ENCODE peak calls at places on chromosomes 12 and 14, in nine cellular contexts. H is astrocyte, N is HCT116, M is A673, A is neural crest cell, G is breast epithelium, Q is prostate gland, L is lung, W is astrocyte of the spinal cord. K is an unnamed sample.

GRCh38 chr12:47650469-47650868 is 55.4 kb downstream of the RPAP3 start:
- DNase-seq in G (no peak), M (no peak), L (no peak), H (peak), N (no peak), A (no peak), Q (no peak), W (no peak), K (no peak)

GRCh38 chr14:66440806-66441205 is 45.4 kb upstream of the CCDC196 start:
- DNase-seq in A (no peak), G (no peak), N (no peak), L (no peak), M (no peak), H (no peak), W (no peak), Q (no peak), K (no peak)

GRCh38 chr12:6049587-6049986 is 74.9 kb downstream of the VWF start:
- DNase-seq in W (no peak), G (no peak), Q (no peak), M (no peak), A (no peak), N (no peak), L (no peak), H (no peak), K (no peak)

GRCh38 chr14:26606729-26607128 is 8.9 kb upstream of the NOVA1 start:
- DNase-seq in G (no peak), N (no peak), H (no peak), A (no peak), W (no peak), Q (no peak), M (no peak), L (no peak), K (no peak)

GRCh38 chr12:12976366-12976765 is 23.7 kb downstream of the HEBP1 start:
- DNase-seq in W (peak), A (no peak), H (peak), M (no peak), L (no peak), G (no peak), N (no peak), Q (no peak), K (no peak)

GRCh38 chr12:116860281-116860680 is 21.0 kb downstream of the HRK start:
- DNase-seq in N (no peak), H (no peak), G (no peak), A (no peak), M (no peak), W (no peak), L (no peak), Q (no peak), K (no peak)

GRCh38 chr12:32895688-32896437 is 714 bp downstream of the PKP2 start:
- DNase-seq in G (no peak), W (no peak), Q (no peak), M (no peak), L (no peak), N (no peak), A (no peak), H (no peak), K (peak)

GRCh38 chr14:33987565-33988080 is 36.7 kb upstream of the EGLN3 start:
- DNase-seq in L (no peak), H (no peak), N (no peak), M (no peak), G (no peak), Q (no peak), W (no peak), A (no peak), K (no peak)

GRCh38 chr12:87201598-87201997 is 827.6 kb downstream of the C12orf50 start:
- DNase-seq in Q (no peak), N (no peak), H (no peak), A (no peak), M (no peak), W (no peak), L (no peak), G (no peak), K (no peak)

GRCh38 chr14:90674043-90674670 is 142.1 kb downstream of the TTC7B start:
- DNase-seq in N (no peak), H (no peak), W (no peak), A (no peak), Q (no peak), G (no peak), M (no peak), L (no peak), K (no peak)

GRCh38 chr14:61652526-61653262 is 42.6 kb upstream of the HIF1A start:
- DNase-seq in A (no peak), L (no peak), Q (no peak), W (no peak), G (no peak), N (no peak), M (peak), H (no peak), K (no peak)

GRCh38 chr12:50333441-50333840 is 50.1 kb upstream of the LIMA1 start:
- DNase-seq in N (no peak), H (peak), W (no peak), M (no peak), L (no peak), G (no peak), Q (no peak), A (no peak), K (no peak)

GRCh38 chr14:20383032-20383431 is 30.3 kb downstream of the TEP1 start:
- DNase-seq in Q (no peak), M (no peak), N (no peak), A (no peak), H (no peak), G (no peak), W (no peak), L (no peak), K (no peak)

GRCh38 chr12:68260153-68260552 is 6.7 kb upstream of the IL22 start:
- DNase-seq in A (no peak), L (no peak), Q (no peak), N (no peak), M (no peak), W (no peak), G (no peak), H (no peak), K (no peak)

GRCh38 chr14:67533754-67534085 is 630 bp downstream of the PLEKHH1 start:
- DNase-seq in G (no peak), M (no peak), N (no peak), L (no peak), A (peak), Q (no peak), H (no peak), W (no peak), K (no peak)

GRCh38 chr14:96080571-96080970 is 41.4 kb downstream of the C14orf132 start:
- DNase-seq in G (no peak), L (no peak), N (no peak), M (no peak), H (no peak), W (no peak), Q (no peak), A (no peak), K (no peak)

GRCh38 chr12:65074932-65075331 is 46.2 kb downstream of the WIF1 start:
- DNase-seq in N (peak), A (no peak), H (no peak), Q (no peak), G (no peak), W (no peak), L (no peak), M (no peak), K (no peak)
- TF ChIP-seq CTCF in N (peak), A (no peak), H (no peak), Q (no peak), G (no peak), W (no peak), L (no peak), M (no peak), K (peak)

DNA sequence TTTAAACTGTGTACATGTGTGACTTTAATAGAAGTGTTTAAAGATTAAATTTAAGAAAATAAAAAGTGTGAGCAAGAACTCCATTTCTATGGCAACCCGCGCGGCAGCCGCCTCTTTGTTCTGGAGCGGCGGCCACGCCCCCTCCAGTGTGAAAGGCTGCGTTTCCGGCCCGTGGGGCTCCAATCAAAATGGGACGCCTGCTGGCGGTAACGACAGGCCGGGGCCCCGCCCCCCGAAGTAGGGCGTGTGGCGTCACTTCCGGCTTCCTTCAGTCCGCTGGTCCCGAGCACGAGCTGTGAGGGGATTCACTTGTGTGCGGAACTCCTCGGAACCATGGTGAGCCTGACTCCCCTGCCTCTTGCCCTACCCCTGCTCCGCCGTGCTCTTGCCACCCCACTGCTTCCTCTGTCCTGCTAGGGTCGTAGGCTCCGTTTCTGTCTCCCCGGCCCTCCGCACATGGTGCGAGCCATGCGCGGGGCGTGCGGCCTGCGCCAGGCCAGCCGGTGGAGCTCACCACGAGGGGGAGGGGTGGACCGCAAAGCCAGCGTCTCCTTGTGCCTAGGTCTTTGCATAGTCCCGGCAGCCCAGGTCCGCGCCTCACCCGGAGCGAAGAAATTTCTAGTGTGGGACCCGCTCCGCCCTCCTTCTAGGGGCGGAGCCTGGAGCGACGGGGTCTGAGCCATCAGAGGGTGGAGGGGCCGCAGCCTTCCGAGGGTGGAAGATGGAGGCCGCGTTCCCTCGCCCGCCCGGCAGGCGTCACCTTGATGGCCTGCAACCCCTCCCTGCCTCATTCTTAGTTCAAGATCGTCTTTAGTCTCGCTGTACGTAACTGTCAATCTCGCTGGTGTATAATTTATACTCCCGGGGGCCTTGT is at the start of gene CCT2:
- DNase-seq in A (peak), H (peak), N (peak), M (peak), Q (peak), W (peak), G (peak), L (peak), K (peak)
- TF ChIP-seq CTCF in A (peak), H (peak), N (peak), M (peak), Q (peak), W (peak), G (no peak), L (no peak), K (peak)

DNA sequence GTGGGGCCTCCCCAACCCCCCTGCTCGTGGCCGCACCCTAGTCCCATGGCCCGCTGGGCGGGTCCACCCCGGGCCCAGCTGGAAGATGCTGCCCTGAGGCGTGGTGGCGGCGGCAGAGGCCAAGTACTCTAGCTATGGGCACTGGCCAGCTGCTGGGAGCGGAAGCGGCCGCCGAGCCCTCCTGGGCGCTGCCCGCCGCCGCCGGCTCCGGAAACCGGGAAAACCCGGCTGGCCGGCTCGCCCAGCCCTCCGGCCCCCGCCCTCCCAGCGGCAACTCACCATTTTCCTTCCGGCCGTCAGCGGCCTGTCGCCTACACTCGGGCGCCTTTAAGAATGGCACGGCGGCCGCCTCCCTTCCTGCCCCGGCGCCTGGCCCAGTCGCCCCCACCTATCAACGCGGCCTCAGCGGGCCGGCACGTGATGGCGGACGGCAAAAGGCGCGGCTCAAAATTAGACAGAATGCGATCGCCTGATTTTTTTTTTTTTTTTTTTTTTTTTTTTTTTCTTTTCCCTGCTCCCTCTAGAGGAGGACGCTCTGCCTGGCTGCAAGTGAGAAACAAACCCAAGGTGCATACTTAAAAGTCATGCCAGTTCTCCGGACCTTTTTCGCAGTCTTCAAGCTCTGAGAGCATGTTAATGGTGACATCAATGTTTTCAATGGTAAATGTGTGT is at the start of gene GMFB:
- DNase-seq in A (peak), N (peak), H (peak), G (peak), M (peak), Q (peak), W (peak), L (peak), K (peak)
- TF ChIP-seq CTCF in A (peak), N (peak), H (peak), G (peak), M (peak), Q (peak), W (peak), L (no peak), K (peak)

GRCh38 chr14:68834816-68835215 is 41.9 kb upstream of the ZFP36L1 start:
- DNase-seq in M (no peak), A (no peak), N (no peak), L (no peak), Q (no peak), W (no peak), H (no peak), G (no peak), K (no peak)

GRCh38 chr14:68840454-68840853 is 47.6 kb upstream of the ZFP36L1 start:
- DNase-seq in G (no peak), N (no peak), W (no peak), M (no peak), Q (no peak), A (no peak), L (peak), H (no peak), K (no peak)

GRCh38 chr14:68841030-68841809 is 48.4 kb upstream of the ZFP36L1 start:
- DNase-seq in M (no peak), N (no peak), G (no peak), Q (no peak), L (peak), H (peak), A (no peak), W (peak), K (no peak)

DNA sequence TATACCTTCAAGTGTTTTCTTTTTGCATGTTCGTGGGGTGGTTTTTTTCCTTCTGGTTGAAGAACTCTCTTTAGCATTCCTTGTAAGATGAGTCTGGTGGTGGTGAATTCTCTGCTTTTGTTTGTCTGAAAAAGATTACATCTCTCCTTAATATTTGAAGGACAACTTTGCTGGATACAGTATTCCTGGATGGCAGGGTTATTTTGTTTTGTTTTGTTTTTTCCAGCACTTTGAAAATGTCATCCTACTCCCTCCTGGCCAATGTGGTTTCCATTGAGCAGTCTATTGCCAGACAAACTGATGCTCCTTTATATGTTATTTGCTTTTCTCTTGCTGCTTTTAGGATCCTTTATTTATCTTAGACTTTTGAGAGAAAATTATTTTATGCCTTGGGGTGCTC is 43.2 kb upstream of the ZFP36L1 start:
- DNase-seq in M (no peak), A (no peak), G (no peak), H (no peak), Q (no peak), N (no peak), L (no peak), W (no peak), K (no peak)
- TF ChIP-seq CTCF in M (no peak), A (no peak), G (no peak), H (no peak), Q (no peak), N (no peak), L (no peak), W (no peak), K (no peak)

DNA sequence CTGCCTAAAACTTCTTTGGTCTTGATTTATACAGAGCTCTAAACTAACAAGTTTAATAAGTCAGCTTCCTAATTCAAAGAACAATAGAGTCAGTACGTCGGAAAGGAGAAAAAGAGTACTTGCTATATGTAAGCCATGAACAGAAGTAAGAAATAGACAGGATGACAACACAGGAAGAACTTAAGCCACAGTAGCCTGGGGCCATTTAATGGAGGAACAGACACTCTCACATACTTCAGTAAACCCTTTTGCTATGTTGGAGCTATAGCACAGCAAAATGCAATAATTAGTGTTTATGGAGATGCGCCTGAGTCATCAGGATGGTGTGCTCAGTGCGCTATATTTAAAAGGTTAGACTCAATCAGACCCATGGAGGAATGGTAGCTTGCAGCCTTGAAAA is 61.0 kb downstream of the SRGAP1 start:
- DNase-seq in N (no peak), A (no peak), M (peak), W (no peak), G (no peak), Q (no peak), H (no peak), L (no peak), K (no peak)
- TF ChIP-seq CTCF in N (no peak), A (no peak), M (no peak), W (no peak), G (no peak), Q (no peak), H (no peak), L (no peak), K (no peak)

GRCh38 chr12:14768823-14769405 is 34.4 kb downstream of the WBP11 start:
- DNase-seq in G (no peak), H (no peak), A (no peak), N (no peak), W (peak), Q (no peak), M (no peak), L (no peak), K (no peak)
- TF ChIP-seq CTCF in G (no peak), H (no peak), A (no peak), N (no peak), W (no peak), Q (no peak), M (no peak), L (no peak), K (no peak)

DNA sequence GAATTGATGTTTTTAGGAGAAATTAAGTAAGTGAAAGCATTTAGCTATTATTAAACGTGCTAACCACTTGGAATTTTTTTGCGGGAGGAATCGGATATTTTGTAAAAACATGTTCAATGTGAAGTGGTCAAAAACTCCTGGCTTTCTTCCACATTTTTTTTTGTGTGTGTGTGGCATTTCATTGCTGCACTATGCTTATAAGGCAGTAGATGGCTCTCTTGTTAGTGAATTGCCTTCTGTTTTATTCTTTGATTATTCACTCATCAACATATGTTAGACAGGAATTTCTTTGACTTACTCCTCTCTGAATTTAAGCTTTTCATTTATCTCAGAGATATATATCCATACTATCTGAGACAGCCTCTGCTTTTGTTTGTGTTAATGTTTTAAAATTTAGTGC is 71.3 kb downstream of the DERA start:
- DNase-seq in Q (no peak), A (no peak), W (peak), M (peak), L (no peak), H (peak), N (no peak), G (no peak), K (no peak)
- TF ChIP-seq CTCF in Q (no peak), A (peak), W (peak), M (peak), L (no peak), H (peak), N (peak), G (no peak), K (peak)

GRCh38 chr14:64501326-64502171 is 2.1 kb downstream of the ZBTB25 start:
- DNase-seq in M (no peak), N (no peak), L (peak), G (peak), H (peak), Q (peak), W (peak), A (no peak), K (no peak)

GRCh38 chr14:64503434-64504309 is at the start of gene ZBTB25:
- DNase-seq in N (peak), G (peak), W (peak), A (peak), L (peak), H (peak), Q (peak), M (peak), K (peak)

GRCh38 chr14:64503184-64503433 is 529 bp downstream of the ZBTB25 start:
- DNase-seq in L (no peak), A (no peak), H (no peak), G (no peak), W (peak), N (no peak), M (no peak), Q (no peak), K (no peak)

GRCh38 chr14:64504310-64504896 is at the start of gene ZBTB1:
- DNase-seq in M (peak), Q (peak), W (peak), G (peak), H (peak), A (peak), N (peak), L (peak), K (peak)

DNA sequence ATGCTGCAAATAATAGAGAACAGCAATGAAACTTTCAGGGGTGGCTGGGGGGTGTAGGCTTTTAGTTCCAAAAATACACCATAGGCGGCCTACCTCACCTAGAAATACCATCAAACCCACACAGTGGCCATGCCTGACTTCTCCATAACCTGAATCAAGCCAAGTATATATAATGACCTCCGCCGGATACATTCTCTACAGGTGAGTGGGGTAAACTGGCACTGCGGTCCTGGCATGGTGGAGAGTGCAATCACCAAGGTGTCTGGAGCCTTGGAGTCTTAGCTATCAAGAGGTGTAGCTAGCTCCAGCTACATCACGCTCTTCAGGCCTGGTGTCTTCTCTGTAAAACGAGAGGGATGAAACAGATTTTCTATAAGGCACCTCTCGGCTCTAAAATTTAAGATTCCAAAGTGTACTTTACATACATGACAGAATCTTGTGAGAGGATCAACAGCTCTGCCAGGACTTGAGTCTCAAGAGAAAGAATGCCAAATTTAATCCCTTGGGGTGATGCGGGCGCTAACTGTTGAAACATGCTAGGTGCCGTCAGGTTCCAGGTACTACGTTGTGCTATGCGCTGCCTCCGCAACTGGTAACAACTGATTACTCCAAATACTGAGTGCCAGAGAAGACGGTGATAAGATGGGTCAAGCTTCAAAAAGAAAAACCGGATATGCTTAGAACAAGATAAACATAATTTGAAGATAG is 1.0 kb downstream of the ZBTB25 start:
- DNase-seq in N (no peak), M (no peak), H (peak), Q (peak), W (no peak), G (peak), A (no peak), L (no peak), K (no peak)
- TF ChIP-seq CTCF in N (no peak), M (no peak), H (no peak), Q (no peak), W (no peak), G (no peak), A (no peak), L (no peak), K (no peak)